ENCODE peak calls at places on chromosomes 2 and 18, in ten cellular contexts. E, H, P, K, N, Q, C, Z, M and G are unnamed samples.

GRCh38 chr2:60806988-60807681 is 51.1 kb downstream of the PAPOLG start:
- DNase-seq in Z (no peak), H (peak; percentile 37), M (peak; percentile 67), N (peak; percentile 34), E (no peak), P (peak; percentile 16), C (peak; percentile 71), Q (no peak), K (no peak), G (no peak)

GRCh38 chr2:97660775-97661417 is 2.9 kb downstream of the ACTR1B start:
- DNase-seq in C (peak; percentile 10), Z (no peak), E (no peak), P (no peak), H (no peak), K (no peak), M (peak; percentile 84), N (no peak), Q (no peak), G (no peak)

GRCh38 chr2:217530399-217531100 is 472.2 kb downstream of the TNS1 start:
- DNase-seq in Q (peak; percentile 58), M (no peak), N (no peak), H (no peak), K (no peak), Z (no peak), P (no peak), C (no peak), E (peak; percentile 83), G (no peak)

GRCh38 chr2:26657265-26657664 is 16.1 kb upstream of the CIB4 start:
- DNase-seq in M (no peak), Z (no peak), C (no peak), K (no peak), N (no peak), E (no peak), P (no peak), H (no peak), Q (no peak), G (no peak)

GRCh38 chr18:69845588-69846506 is 101.8 kb downstream of the CD226 start:
- DNase-seq in P (no peak), K (no peak), C (peak; percentile 6), Q (peak; percentile 7), E (no peak), H (no peak), M (no peak), N (no peak), Z (no peak), G (no peak)

GRCh38 chr2:48971801-48972200 is 182.5 kb downstream of the FSHR start:
- DNase-seq in M (no peak), K (no peak), Z (no peak), P (no peak), H (no peak), N (no peak), C (no peak), E (no peak), Q (no peak), G (no peak)

GRCh38 chr18:23837591-23837990 is 148.3 kb downstream of the LAMA3 start:
- DNase-seq in P (peak; percentile 86), C (peak; percentile 89), N (no peak), K (no peak), Q (no peak), H (no peak), E (peak; percentile 87), Z (no peak), M (no peak), G (no peak)

GRCh38 chr2:70919672-70920366 is 15.9 kb upstream of the ATP6V1B1 start:
- DNase-seq in H (peak; percentile 39), E (peak; percentile 91), N (peak; percentile 91), Z (peak; percentile 84), K (peak; percentile 81), M (peak; percentile 93), Q (peak; percentile 85), C (peak; percentile 47), P (peak; percentile 60), G (peak; percentile 34)

GRCh38 chr2:1864981-1865421 is 120.7 kb upstream of the PXDN start:
- DNase-seq in E (no peak), C (no peak), Q (no peak), K (no peak), N (peak; percentile 41), Z (no peak), P (no peak), M (peak; percentile 34), H (no peak), G (no peak)

GRCh38 chr18:48848641-48849143 is 102.1 kb downstream of the SMAD7 start:
- DNase-seq in Q (no peak), E (peak; percentile 84), M (peak; percentile 94), K (no peak), N (peak; percentile 69), P (peak; percentile 84), C (peak; percentile 52), H (no peak), Z (no peak), G (no peak)

DNA sequence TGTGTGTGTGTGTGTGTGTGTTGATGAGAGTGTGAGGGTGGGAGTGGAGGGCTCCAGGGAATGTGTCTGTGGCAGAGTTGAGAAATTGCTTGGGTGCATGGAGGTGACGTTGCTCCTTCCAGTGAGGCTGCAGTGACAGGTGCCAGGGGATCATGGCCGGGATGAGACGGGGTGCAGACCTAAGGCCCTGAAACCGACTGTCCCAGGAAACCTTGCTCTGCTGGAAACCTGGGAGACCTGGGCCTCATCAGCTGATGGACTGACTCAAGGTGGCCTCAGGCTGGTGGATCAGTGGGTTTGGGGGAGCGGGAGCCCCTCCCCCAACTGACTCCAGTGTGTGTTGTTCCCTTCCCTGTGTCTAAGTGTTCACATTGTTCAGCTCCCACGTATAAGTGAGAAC is 56.6 kb downstream of the INHBB start:
- DNase-seq in C (no peak), M (peak; percentile 48), N (no peak), Z (no peak), Q (no peak), K (no peak), E (no peak), P (no peak), H (no peak), G (no peak)
- H3K4me1 ChIP-seq in C (peaks cover 15% of the 10 kb centered on the region), M (peaks cover 3% of the 10 kb centered on the region), N (no peaks in the 10 kb centered on the region), Z (no peaks in the 10 kb centered on the region), Q (peaks cover 7% of the 10 kb centered on the region), K (no peaks in the 10 kb centered on the region), E (no peaks in the 10 kb centered on the region), P (no peaks in the 10 kb centered on the region), H (no peaks in the 10 kb centered on the region), G (no peaks in the 10 kb centered on the region)

DNA sequence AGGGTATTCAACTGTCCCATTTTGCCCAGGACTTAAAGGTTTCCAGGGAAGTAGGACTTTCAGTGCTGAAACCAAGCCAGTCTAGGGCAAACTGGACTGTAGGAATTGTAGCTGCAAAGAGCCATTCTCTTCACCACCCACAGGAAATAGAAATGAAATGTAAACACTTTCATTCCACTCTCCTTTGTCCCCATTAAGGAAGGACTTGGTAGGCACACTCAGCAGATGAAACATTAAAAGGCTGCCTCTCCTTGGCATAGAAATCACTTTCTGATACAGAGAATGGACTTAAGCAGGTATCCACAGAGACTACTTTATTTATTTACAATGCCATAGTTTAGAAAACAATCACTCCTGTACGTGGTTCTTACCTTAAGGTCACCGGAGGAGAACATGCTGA is 102.9 kb upstream of the CCDC195 start:
- DNase-seq in H (no peak), M (no peak), P (no peak), C (no peak), Q (no peak), Z (no peak), E (no peak), K (no peak), N (no peak), G (no peak)
- H3K27ac ChIP-seq in H (no peak overlapping the region), M (peak overlapping the region; percentile 41), P (no peak overlapping the region), C (no peak overlapping the region), Q (no peak overlapping the region), Z (no peak overlapping the region), E (no peak overlapping the region), K (no peak overlapping the region), N (no peak overlapping the region), G (no peak overlapping the region)

GRCh38 chr2:79005211-79005610 is 20.3 kb upstream of the REG3G start:
- DNase-seq in E (no peak), N (no peak), C (no peak), Z (no peak), P (no peak), K (no peak), M (no peak), Q (no peak), H (no peak), G (no peak)
- H3K4me1 ChIP-seq in E (no peaks in the 10 kb centered on the region), N (no peaks in the 10 kb centered on the region), C (no peaks in the 10 kb centered on the region), Z (no peaks in the 10 kb centered on the region), P (no peaks in the 10 kb centered on the region), K (no peaks in the 10 kb centered on the region), M (no peaks in the 10 kb centered on the region), Q (no peaks in the 10 kb centered on the region), H (no peaks in the 10 kb centered on the region), G (no peaks in the 10 kb centered on the region)

GRCh38 chr2:237889811-237890210 is 30.4 kb downstream of the RAMP1 start:
- DNase-seq in P (no peak), H (no peak), K (peak; percentile 27), Q (no peak), Z (peak; percentile 37), C (no peak), M (no peak), N (no peak), E (no peak), G (no peak)

GRCh38 chr2:237894396-237894979 is 35.1 kb downstream of the RAMP1 start:
- DNase-seq in H (no peak), Z (peak; percentile 63), C (no peak), E (peak; percentile 36), N (no peak), M (no peak), K (no peak), Q (no peak), P (no peak), G (no peak)

GRCh38 chr2:237894986-237895543 is 35.6 kb downstream of the RAMP1 start:
- DNase-seq in C (no peak), P (no peak), H (no peak), M (peak; percentile 22), Q (no peak), K (peak; percentile 33), N (no peak), Z (no peak), E (peak; percentile 26), G (no peak)

GRCh38 chr2:237892936-237893595 is 33.6 kb downstream of the RAMP1 start:
- DNase-seq in P (no peak), N (no peak), C (no peak), K (no peak), Z (peak; percentile 46), Q (no peak), E (peak; percentile 5), H (no peak), M (no peak), G (peak; percentile 27)

DNA sequence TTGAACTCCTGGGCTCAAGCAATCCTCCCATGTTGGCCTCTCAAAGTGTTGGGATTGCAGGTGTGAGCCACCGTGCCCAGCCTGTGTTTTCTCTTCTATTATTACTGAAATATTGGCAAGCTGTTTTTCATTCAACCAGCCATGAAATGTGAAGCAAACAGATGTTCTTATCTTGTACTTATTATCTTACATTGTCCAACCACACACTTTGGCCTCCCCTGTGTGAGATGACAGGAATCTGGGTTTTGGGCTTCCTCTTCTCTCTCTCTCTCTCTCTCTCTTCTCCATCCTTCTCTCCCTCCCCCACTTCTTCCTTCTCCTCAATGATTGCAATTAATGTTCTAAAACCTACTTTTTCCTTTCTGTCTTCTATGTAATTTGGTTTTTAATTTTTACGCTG is 33.1 kb downstream of the RAMP1 start:
- DNase-seq in H (no peak), Q (no peak), E (no peak), N (no peak), M (no peak), C (peak; percentile 43), P (no peak), K (no peak), Z (no peak), G (no peak)
- H3K27ac ChIP-seq in H (no peak overlapping the region), Q (no peak overlapping the region), E (no peak overlapping the region), N (no peak overlapping the region), M (no peak overlapping the region), C (no peak overlapping the region), P (no peak overlapping the region), K (no peak overlapping the region), Z (peak overlapping the region; percentile 94), G (no peak overlapping the region)